ENCODE peak calls at places on chromosomes 11 and 22, in ten cellular contexts. X is cardiac muscle cell, K is lung, J is heart right ventricle, W is heart left ventricle, S is upper lobe of right lung, A is AG04450, V is body of pancreas, U is breast epithelium, C is fibroblast of lung. M is an unnamed sample.

GRCh38 chr11:83156150-83156995 is 558 bp upstream of the PCF11 start:
- DNase-seq in X (peak; percentile 100), K (peak; percentile 98), J (peak; percentile 99), W (peak; percentile 99), S (peak; percentile 98), A (peak; percentile 100), V (peak; percentile 99), U (peak; percentile 100), C (peak; percentile 100), M (peak; percentile 100)

GRCh38 chr22:40156001-40156516 is 21.7 kb upstream of the TNRC6B start:
- DNase-seq in X (peak; percentile 75), K (peak; percentile 55), J (no peak), W (no peak), S (no peak), A (no peak), V (peak; percentile 66), U (no peak), C (peak; percentile 68), M (no peak)

GRCh38 chr11:69144719-69145365 is 10.9 kb upstream of the SMIM38 start:
- DNase-seq in X (peak; percentile 42), K (no peak), J (no peak), W (no peak), S (no peak), A (peak; percentile 56), V (no peak), U (no peak), C (peak; percentile 60), M (no peak)

GRCh38 chr11:73374130-73374529 is 2.1 kb upstream of the RELT start:
- DNase-seq in X (no peak), K (no peak), J (no peak), W (no peak), S (no peak), A (no peak), V (no peak), U (no peak), C (no peak), M (no peak)

GRCh38 chr11:110373061-110373702 is 56.6 kb upstream of the FDX1 start:
- DNase-seq in X (peak; percentile 43), K (no peak), J (no peak), W (no peak), S (no peak), A (no peak), V (no peak), U (no peak), C (peak; percentile 36), M (no peak)

GRCh38 chr22:29092243-29092642 is 19.4 kb downstream of the KREMEN1 start:
- DNase-seq in X (no peak), K (no peak), J (no peak), W (no peak), S (no peak), A (no peak), V (no peak), U (no peak), C (no peak), M (no peak)

GRCh38 chr11:19111809-19112208 is 5.2 kb upstream of the ZDHHC13 start:
- DNase-seq in X (no peak), K (no peak), J (no peak), W (no peak), S (no peak), A (no peak), V (no peak), U (no peak), C (no peak), M (no peak)

GRCh38 chr11:112453601-112454577 is 193.2 kb upstream of the PLET1 start:
- DNase-seq in X (peak; percentile 52), K (peak; percentile 56), J (peak; percentile 26), W (peak; percentile 51), S (peak; percentile 70), A (no peak), V (peak; percentile 24), U (no peak), C (peak; percentile 9), M (peak; percentile 57)

DNA sequence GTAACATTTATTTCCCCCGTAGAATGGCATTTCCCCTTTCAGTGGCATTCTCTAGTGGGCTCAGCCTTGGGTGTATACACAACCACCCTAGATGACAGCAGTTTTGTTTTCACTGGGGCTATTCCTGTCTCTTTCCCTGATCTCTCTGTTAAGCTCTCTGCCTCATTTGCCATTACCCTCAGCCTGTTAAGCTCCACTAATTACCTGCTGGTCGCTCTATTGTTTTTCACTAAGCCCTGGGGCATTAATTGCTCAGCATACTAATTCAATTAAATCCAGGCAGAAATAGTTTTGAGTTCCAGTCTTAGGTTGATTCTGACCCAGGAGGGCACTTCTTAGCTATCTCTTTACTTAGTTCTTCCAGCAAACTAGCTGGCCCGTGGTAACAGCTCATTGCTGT is 80.0 kb downstream of the BRD1 start:
- DNase-seq in X (no peak), K (no peak), J (no peak), W (no peak), S (no peak), A (no peak), V (no peak), U (no peak), C (no peak), M (no peak)
- H3K9me3 ChIP-seq in X (no peaks in the 10 kb centered on the region), K (no peaks in the 10 kb centered on the region), J (peaks cover 2% of the 10 kb centered on the region), W (peaks cover 57% of the 10 kb centered on the region), S (peaks cover 9% of the 10 kb centered on the region), A (peaks cover 14% of the 10 kb centered on the region), V (no peaks in the 10 kb centered on the region), U (peaks cover 5% of the 10 kb centered on the region), C (no peaks in the 10 kb centered on the region), M (peaks cover 16% of the 10 kb centered on the region)

GRCh38 chr11:115961168-115962003 is 457.2 kb upstream of the CADM1 start:
- DNase-seq in X (peak; percentile 33), K (no peak), J (no peak), W (peak; percentile 53), S (no peak), A (no peak), V (no peak), U (no peak), C (peak; percentile 27), M (no peak)

GRCh38 chr11:115964091-115964490 is 459.9 kb upstream of the CADM1 start:
- DNase-seq in X (peak; percentile 45), K (no peak), J (no peak), W (no peak), S (no peak), A (peak; percentile 16), V (no peak), U (no peak), C (peak; percentile 73), M (no peak)

GRCh38 chr11:115959098-115959497 is 454.9 kb upstream of the CADM1 start:
- DNase-seq in X (no peak), K (no peak), J (no peak), W (no peak), S (no peak), A (no peak), V (no peak), U (no peak), C (peak; percentile 16), M (no peak)

GRCh38 chr11:115963170-115963569 is 459.0 kb upstream of the CADM1 start:
- DNase-seq in X (peak; percentile 14), K (no peak), J (no peak), W (no peak), S (no peak), A (no peak), V (no peak), U (no peak), C (no peak), M (peak; percentile 12)

GRCh38 chr11:115958089-115959000 is 454.1 kb upstream of the CADM1 start:
- DNase-seq in X (no peak), K (no peak), J (no peak), W (no peak), S (no peak), A (no peak), V (no peak), U (no peak), C (no peak), M (no peak)
- TF ChIP-seq CTCF in X (no peak), K (no peak), J (no peak), W (no peak), S (no peak), A (no peak), V (no peak), U (no peak), C (no peak), M (no peak)

GRCh38 chr11:100874203-100874602 is 187.1 kb downstream of the ARHGAP42 start:
- DNase-seq in X (no peak), K (no peak), J (no peak), W (no peak), S (no peak), A (no peak), V (no peak), U (no peak), C (no peak), M (no peak)

GRCh38 chr11:100872951-100873350 is 185.9 kb downstream of the ARHGAP42 start:
- DNase-seq in X (peak; percentile 26), K (no peak), J (no peak), W (no peak), S (no peak), A (no peak), V (no peak), U (no peak), C (peak; percentile 48), M (no peak)

GRCh38 chr11:100875521-100875869 is 188.4 kb downstream of the ARHGAP42 start:
- DNase-seq in X (no peak), K (no peak), J (no peak), W (no peak), S (no peak), A (no peak), V (no peak), U (no peak), C (no peak), M (no peak)

GRCh38 chr11:100878474-100878873 is 191.4 kb downstream of the ARHGAP42 start:
- DNase-seq in X (peak; percentile 85), K (no peak), J (peak; percentile 43), W (no peak), S (no peak), A (no peak), V (no peak), U (no peak), C (peak; percentile 57), M (peak; percentile 59)

GRCh38 chr11:100876826-100877545 is 189.9 kb downstream of the ARHGAP42 start:
- DNase-seq in X (peak; percentile 96), K (no peak), J (peak; percentile 20), W (no peak), S (no peak), A (peak; percentile 92), V (no peak), U (no peak), C (peak; percentile 98), M (peak; percentile 88)
- H3K9me3 ChIP-seq in X (no peaks in the 10 kb centered on the region), K (no peaks in the 10 kb centered on the region), J (no peaks in the 10 kb centered on the region), W (peaks cover 14% of the 10 kb centered on the region), S (no peaks in the 10 kb centered on the region), A (no peaks in the 10 kb centered on the region), V (no peaks in the 10 kb centered on the region), U (no peaks in the 10 kb centered on the region), C (no peaks in the 10 kb centered on the region), M (no peaks in the 10 kb centered on the region)

DNA sequence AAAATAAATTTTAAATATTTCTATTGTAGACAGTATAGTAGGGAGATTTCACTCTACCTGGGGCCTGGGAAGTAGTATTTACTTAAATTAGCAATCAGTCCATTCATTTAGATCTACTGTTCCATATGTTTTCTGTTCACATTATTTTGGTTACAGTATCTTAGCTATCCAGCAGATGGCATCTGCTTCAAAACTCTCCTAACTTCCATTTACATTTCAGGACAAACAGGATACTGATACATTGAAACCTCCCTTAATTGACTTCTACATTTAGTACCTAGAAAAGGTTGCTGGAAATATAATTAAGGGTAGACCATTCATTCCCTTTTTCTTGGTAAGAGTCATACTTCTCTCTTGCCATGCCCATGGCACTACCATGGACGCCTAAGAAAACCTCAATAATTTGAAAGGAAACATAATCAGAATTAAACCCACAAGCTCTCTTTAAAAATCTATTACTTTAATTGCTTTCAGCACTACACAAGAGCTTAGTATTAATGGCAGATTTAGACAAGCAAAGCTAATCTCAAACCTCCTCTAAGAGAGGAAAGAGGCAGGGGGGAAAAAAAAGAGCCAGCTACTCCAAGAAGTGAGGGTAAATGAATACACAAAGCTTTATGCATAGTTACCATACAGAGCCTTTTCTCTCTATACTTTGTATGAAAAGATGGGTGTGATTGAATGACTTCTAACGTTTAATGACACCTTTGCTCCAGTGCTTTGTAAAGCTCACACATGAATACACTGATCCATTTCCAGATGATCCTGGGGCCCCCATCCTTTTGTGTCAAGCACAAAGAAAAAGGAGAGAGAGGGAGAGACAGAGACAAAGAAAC is 131.2 kb upstream of the MTMR2 start:
- DNase-seq in X (peak; percentile 70), K (no peak), J (no peak), W (no peak), S (no peak), A (no peak), V (no peak), U (no peak), C (peak; percentile 60), M (peak; percentile 70)
- TF ChIP-seq CTCF in X (peak; percentile 65), K (peak; percentile 38), J (peak; percentile 83), W (peak; percentile 72), S (peak; percentile 65), A (peak; percentile 68), V (peak; percentile 62), U (peak; percentile 78), C (peak; percentile 47), M (peak; percentile 79)

M was measured in A673.